ENCODE peak calls at places on chromosomes 16 and 17, in seven cellular contexts. M is NCI-H446, N is spleen, J is KBM-7, X is cardiac muscle cell, D is GM04504, H is ELF-1. P is an unnamed sample.

GRCh38 chr17:48843172-48843900 is 12.5 kb downstream of the CALCOCO2 start:
- DNase-seq in M (no peak), N (no peak), J (no peak), X (no peak), D (no peak), H (no peak), P (no peak)

GRCh38 chr16:11310997-11311561 is 29.9 kb upstream of the PRM1 start:
- DNase-seq in M (no peak), N (no peak), J (peak; percentile 94), X (no peak), D (no peak), H (no peak), P (peak; percentile 84)

GRCh38 chr16:11413907-11414595 is 68.8 kb downstream of the RMI2 start:
- DNase-seq in M (no peak), N (no peak), J (no peak), X (no peak), D (no peak), H (no peak), P (no peak)

GRCh38 chr17:50501054-50501453 is 7.2 kb upstream of the MYCBPAP start:
- DNase-seq in M (peak; percentile 33), N (no peak), J (peak; percentile 19), X (peak; percentile 57), D (no peak), H (no peak), P (peak; percentile 56)

GRCh38 chr16:89495121-89495520 is 4.8 kb upstream of the ANKRD11 start:
- DNase-seq in M (no peak), N (no peak), J (no peak), X (peak; percentile 49), D (peak; percentile 53), H (peak; percentile 73), P (peak; percentile 38)

GRCh38 chr16:66898933-66899309 is 18.6 kb downstream of the PDP2 start:
- DNase-seq in M (no peak), N (no peak), J (no peak), X (no peak), D (no peak), H (no peak), P (no peak)

GRCh38 chr16:57852189-57852588 is 49.9 kb upstream of the KIFC3 start:
- DNase-seq in M (no peak), N (peak; percentile 10), J (no peak), X (no peak), D (no peak), H (no peak), P (no peak)

GRCh38 chr16:1846416-1846815 is 19.4 kb downstream of the FAHD1 start:
- DNase-seq in M (no peak), N (no peak), J (no peak), X (no peak), D (no peak), H (no peak), P (no peak)

GRCh38 chr17:82911822-82912221 is 72.0 kb upstream of the ZNF750 start:
- DNase-seq in M (no peak), N (no peak), J (peak; percentile 64), X (no peak), D (no peak), H (no peak), P (peak; percentile 75)

GRCh38 chr17:3027786-3028532 is 35.4 kb downstream of the OR1D5 start:
- DNase-seq in M (no peak), N (peak; percentile 54), J (no peak), X (no peak), D (no peak), H (no peak), P (no peak)

GRCh38 chr17:50947844-50948514 is 81.8 kb upstream of the TOB1 start:
- DNase-seq in M (peak; percentile 64), N (peak; percentile 81), J (peak; percentile 30), X (no peak), D (no peak), H (no peak), P (peak; percentile 27)

GRCh38 chr16:89584768-89585549 is 9.4 kb downstream of the CPNE7 start:
- DNase-seq in M (no peak), N (no peak), J (no peak), X (no peak), D (no peak), H (no peak), P (no peak)

GRCh38 chr17:57523926-57524634 is 221.0 kb downstream of the CCDC182 start:
- DNase-seq in M (peak; percentile 17), N (no peak), J (peak; percentile 42), X (no peak), D (no peak), H (no peak), P (no peak)

GRCh38 chr16:59593256-59593655 is 859.1 kb upstream of the GOT2 start:
- DNase-seq in M (no peak), N (no peak), J (no peak), X (no peak), D (peak; percentile 81), H (no peak), P (no peak)

GRCh38 chr17:35257080-35257701 is 14.3 kb downstream of the SLFN5 start:
- DNase-seq in M (no peak), N (no peak), J (no peak), X (no peak), D (peak; percentile 23), H (no peak), P (no peak)

GRCh38 chr16:85496145-85496544 is 117.0 kb upstream of the GSE1 start:
- DNase-seq in M (no peak), N (no peak), J (no peak), X (no peak), D (no peak), H (no peak), P (no peak)

P was measured in OCI-M1.